ENCODE peak calls at places on chromosome 18, in eight cellular contexts. U, E, R, H, Q, V, C and L are unnamed samples.

GRCh38 chr18:70414315-70414714 is 125.5 kb downstream of the SOCS6 start:
- DNase-seq in U (no peak), E (no peak), R (no peak), H (no peak), Q (no peak), V (no peak), C (no peak), L (no peak)

GRCh38 chr18:21298351-21298750 is 56.3 kb downstream of the GREB1L start:
- DNase-seq in U (no peak), E (no peak), R (no peak), H (no peak), Q (no peak), V (no peak), C (no peak), L (no peak)

GRCh38 chr18:79441261-79441819 is 45.6 kb downstream of the NFATC1 start:
- DNase-seq in U (no peak), E (no peak), R (no peak), H (no peak), Q (no peak), V (no peak), C (no peak), L (no peak)

GRCh38 chr18:76691800-76692199 is 130.6 kb upstream of the ZNF236 start:
- DNase-seq in U (no peak), E (no peak), R (no peak), H (no peak), Q (no peak), V (no peak), C (no peak), L (peak)

GRCh38 chr18:69951182-69951581 is 3.5 kb upstream of the CD226 start:
- DNase-seq in U (no peak), E (no peak), R (no peak), H (no peak), Q (no peak), V (no peak), C (peak), L (no peak)

GRCh38 chr18:13245481-13246000 is 27.0 kb downstream of the LDLRAD4 start:
- DNase-seq in U (no peak), E (no peak), R (no peak), H (peak), Q (no peak), V (no peak), C (no peak), L (no peak)

GRCh38 chr18:37637451-37637850 is 71.9 kb upstream of the CELF4 start:
- DNase-seq in U (no peak), E (no peak), R (no peak), H (no peak), Q (no peak), V (no peak), C (no peak), L (no peak)

GRCh38 chr18:63132819-63133200 is 186.8 kb downstream of the BCL2 start:
- DNase-seq in U (no peak), E (peak), R (no peak), H (peak), Q (no peak), V (no peak), C (no peak), L (no peak)

GRCh38 chr18:62187543-62188378 is 706 bp downstream of the RELCH start:
- DNase-seq in U (peak), E (peak), R (peak), H (peak), Q (peak), V (no peak), C (peak), L (peak)

GRCh38 chr18:9658111-9658641 is 43.8 kb upstream of the PPP4R1 start:
- DNase-seq in U (no peak), E (no peak), R (no peak), H (no peak), Q (no peak), V (no peak), C (no peak), L (no peak)

GRCh38 chr18:13379062-13379800 is 160.7 kb downstream of the LDLRAD4 start:
- DNase-seq in U (no peak), E (no peak), R (no peak), H (no peak), Q (no peak), V (no peak), C (no peak), L (no peak)

GRCh38 chr18:21100678-21101077 is 10.9 kb downstream of the ROCK1 start:
- DNase-seq in U (no peak), E (no peak), R (no peak), H (no peak), Q (no peak), V (no peak), C (no peak), L (no peak)

GRCh38 chr18:79914614-79915160 is 36.8 kb downstream of the SLC66A2 start:
- DNase-seq in U (no peak), E (peak), R (no peak), H (no peak), Q (no peak), V (no peak), C (no peak), L (no peak)

GRCh38 chr18:59502222-59502898 is 143.3 kb upstream of the LMAN1 start:
- DNase-seq in U (no peak), E (no peak), R (no peak), H (no peak), Q (no peak), V (no peak), C (no peak), L (no peak)

GRCh38 chr18:9743200-9744016 is 35.3 kb downstream of the RAB31 start:
- DNase-seq in U (peak), E (peak), R (no peak), H (no peak), Q (peak), V (peak), C (peak), L (no peak)

GRCh38 chr18:3594760-3595241 is 144.8 kb downstream of the TGIF1 start:
- DNase-seq in U (peak), E (peak), R (no peak), H (peak), Q (peak), V (no peak), C (peak), L (peak)

GRCh38 chr18:13809025-13809384 is 14.9 kb upstream of the MC5R start:
- DNase-seq in U (no peak), E (peak), R (no peak), H (peak), Q (no peak), V (no peak), C (no peak), L (no peak)

GRCh38 chr18:22223263-22223960 is 54.0 kb downstream of the GATA6 start:
- DNase-seq in U (peak), E (peak), R (peak), H (peak), Q (peak), V (peak), C (peak), L (no peak)

GRCh38 chr18:75244914-75245313 is 34.3 kb downstream of the TSHZ1 start:
- DNase-seq in U (no peak), E (no peak), R (no peak), H (no peak), Q (no peak), V (no peak), C (no peak), L (no peak)
- TF ChIP-seq EP300 in U (no peak), E (no peak), R (no peak), H (no peak), Q (no peak), V (no peak), C (no peak), L (no peak)

GRCh38 chr18:24727685-24728084 is 267.2 kb downstream of the HRH4 start:
- DNase-seq in U (no peak), E (no peak), R (no peak), H (no peak), Q (no peak), V (no peak), C (no peak), L (no peak)

GRCh38 chr18:24731158-24731557 is 270.7 kb downstream of the HRH4 start:
- DNase-seq in U (no peak), E (no peak), R (no peak), H (peak), Q (no peak), V (no peak), C (no peak), L (no peak)

GRCh38 chr18:24735504-24736243 is 275.2 kb downstream of the HRH4 start:
- DNase-seq in U (no peak), E (no peak), R (no peak), H (no peak), Q (no peak), V (no peak), C (no peak), L (no peak)

GRCh38 chr18:24734058-24734457 is 273.6 kb downstream of the HRH4 start:
- DNase-seq in U (peak), E (no peak), R (no peak), H (no peak), Q (peak), V (no peak), C (peak), L (no peak)

DNA sequence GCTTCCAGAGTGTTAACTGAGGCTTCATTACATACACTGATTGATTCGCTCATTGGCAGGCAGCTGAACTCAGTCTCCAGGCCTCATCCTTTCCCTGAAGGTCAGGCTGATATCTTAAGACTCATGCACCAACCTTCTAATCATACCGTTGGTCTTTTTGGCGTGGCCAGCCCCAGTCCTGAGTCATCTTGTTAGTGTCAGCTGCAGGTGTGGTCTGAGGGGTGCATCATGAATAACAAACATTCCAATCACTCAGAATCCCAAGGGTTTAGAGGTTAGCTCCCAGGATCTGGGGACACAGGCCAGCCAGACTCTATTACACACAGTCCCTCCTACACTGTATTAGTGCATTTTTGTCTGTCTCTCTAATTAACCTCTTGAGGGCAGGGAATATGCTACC is 271.5 kb downstream of the HRH4 start:
- DNase-seq in U (no peak), E (no peak), R (no peak), H (no peak), Q (no peak), V (no peak), C (no peak), L (no peak)
- TF ChIP-seq EP300 in U (no peak), E (no peak), R (no peak), H (no peak), Q (no peak), V (no peak), C (no peak), L (no peak)

DNA sequence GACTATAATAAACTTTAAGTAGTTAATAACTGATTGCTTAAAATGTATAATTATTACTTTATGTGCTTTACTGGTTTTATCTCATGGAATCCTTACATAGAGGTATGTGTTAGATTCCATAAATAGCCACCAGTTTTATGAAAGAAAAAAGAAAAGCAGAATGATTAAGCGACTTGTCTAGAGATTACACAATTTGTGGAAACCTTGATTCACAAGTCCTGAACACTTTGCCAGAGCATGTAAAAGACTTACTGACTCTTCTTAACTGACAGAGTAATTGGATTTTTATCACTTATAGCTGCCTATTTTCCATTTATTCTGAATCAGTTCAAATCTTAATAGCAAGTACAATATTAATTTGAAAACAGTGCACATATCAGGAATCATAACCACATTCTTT is 448.7 kb upstream of the NETO1 start:
- DNase-seq in U (no peak), E (no peak), R (no peak), H (no peak), Q (no peak), V (no peak), C (no peak), L (no peak)
- TF ChIP-seq EP300 in U (no peak), E (no peak), R (no peak), H (no peak), Q (no peak), V (no peak), C (no peak), L (no peak)

GRCh38 chr18:35968278-35968880 is 4.1 kb upstream of the RMP24 start:
- DNase-seq in U (no peak), E (no peak), R (no peak), H (no peak), Q (no peak), V (no peak), C (no peak), L (no peak)
- TF ChIP-seq EP300 in U (no peak), E (no peak), R (no peak), H (no peak), Q (no peak), V (no peak), C (no peak), L (no peak)

DNA sequence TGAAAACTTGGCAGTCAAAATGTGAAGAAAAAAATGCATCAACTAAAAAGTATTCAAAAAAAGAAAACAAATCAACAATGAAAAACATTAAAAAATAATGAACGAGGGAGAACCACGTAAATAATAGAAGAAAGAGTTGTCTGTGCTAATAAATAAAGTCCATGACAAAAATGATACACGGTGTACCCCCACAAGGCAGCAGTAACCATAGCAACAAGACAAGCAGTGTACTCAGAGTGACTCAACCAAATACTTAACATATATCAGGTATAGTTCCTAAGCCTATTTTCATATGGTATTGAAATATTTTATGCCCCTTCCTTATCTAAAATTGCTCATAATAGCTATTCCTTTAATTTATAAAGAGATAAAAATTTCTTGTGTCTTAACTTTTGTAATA is 162.3 kb upstream of the TMEM200C start:
- DNase-seq in U (no peak), E (no peak), R (no peak), H (no peak), Q (no peak), V (no peak), C (no peak), L (no peak)
- TF ChIP-seq EP300 in U (no peak), E (no peak), R (no peak), H (no peak), Q (no peak), V (no peak), C (no peak), L (no peak)